ENCODE peak calls at places on chromosomes 4 and X, in eight cellular contexts. R, I, V, J, C, P, S and T are unnamed samples.

GRCh38 chr4:119010909-119011606 is 122.4 kb downstream of the SYNPO2 start:
- DNase-seq in J (no peak), P (no peak), V (no peak), R (no peak), C (peak; percentile 55), S (no peak), I (no peak), T (no peak)

GRCh38 chrX:150475466-150475865 is 93.0 kb upstream of the MTM1 start:
- DNase-seq in P (no peak), J (no peak), V (no peak), S (no peak), C (no peak), R (no peak), I (peak; percentile 15), T (no peak)

GRCh38 chrX:114344756-114345155 is 239.1 kb upstream of the HTR2C start:
- DNase-seq in C (no peak), S (peak; percentile 12), R (no peak), P (no peak), J (no peak), I (no peak), V (no peak), T (no peak)

GRCh38 chr4:163922302-163922701 is 427.8 kb downstream of the TMA16 start:
- DNase-seq in S (no peak), R (no peak), J (no peak), I (no peak), V (no peak), C (no peak), P (no peak), T (no peak)

GRCh38 chrX:109384569-109385174 is 97.2 kb downstream of the GUCY2F start:
- DNase-seq in V (no peak), C (no peak), I (no peak), P (no peak), R (no peak), J (peak; percentile 19), S (peak; percentile 5), T (no peak)

GRCh38 chrX:42242044-42242443 is 318.7 kb upstream of the CASK start:
- DNase-seq in S (no peak), V (no peak), I (no peak), C (no peak), J (no peak), P (no peak), R (no peak), T (no peak)

GRCh38 chr4:114005569-114006442 is 26.4 kb upstream of the ARSJ start:
- DNase-seq in C (no peak), P (peak; percentile 30), R (no peak), S (peak; percentile 81), V (no peak), I (no peak), J (no peak), T (no peak)

GRCh38 chr4:183658362-183659028 is 490 bp downstream of the RWDD4 start:
- DNase-seq in J (peak; percentile 64), V (no peak), I (peak; percentile 34), R (peak; percentile 27), S (no peak), C (no peak), P (no peak), T (peak; percentile 37)

GRCh38 chr4:166014411-166014810 is 141.4 kb downstream of the TLL1 start:
- DNase-seq in V (no peak), J (no peak), S (no peak), P (no peak), R (peak; percentile 34), I (no peak), C (no peak), T (no peak)

GRCh38 chr4:122480023-122480422 is 23.5 kb upstream of the IL2 start:
- DNase-seq in C (no peak), P (peak; percentile 1), R (no peak), V (no peak), I (no peak), J (no peak), S (peak; percentile 34), T (no peak)

GRCh38 chr4:10054571-10055041 is 33.3 kb upstream of the SLC2A9 start:
- DNase-seq in J (no peak), R (no peak), S (no peak), V (no peak), P (no peak), C (no peak), I (no peak), T (no peak)

GRCh38 chrX:20061869-20062254 is 54.8 kb downstream of the MAP7D2 start:
- DNase-seq in S (peak; percentile 49), C (no peak), J (no peak), R (no peak), V (no peak), I (no peak), P (no peak), T (no peak)

GRCh38 chr4:82138376-82138775 is 235.4 kb downstream of the HNRNPD start:
- DNase-seq in V (no peak), R (no peak), I (no peak), J (no peak), C (no peak), S (no peak), P (no peak), T (no peak)

GRCh38 chrX:22357621-22358020 is 84.9 kb downstream of the CBLL2 start:
- DNase-seq in J (no peak), S (no peak), C (no peak), I (no peak), V (no peak), P (no peak), R (no peak), T (no peak)

DNA sequence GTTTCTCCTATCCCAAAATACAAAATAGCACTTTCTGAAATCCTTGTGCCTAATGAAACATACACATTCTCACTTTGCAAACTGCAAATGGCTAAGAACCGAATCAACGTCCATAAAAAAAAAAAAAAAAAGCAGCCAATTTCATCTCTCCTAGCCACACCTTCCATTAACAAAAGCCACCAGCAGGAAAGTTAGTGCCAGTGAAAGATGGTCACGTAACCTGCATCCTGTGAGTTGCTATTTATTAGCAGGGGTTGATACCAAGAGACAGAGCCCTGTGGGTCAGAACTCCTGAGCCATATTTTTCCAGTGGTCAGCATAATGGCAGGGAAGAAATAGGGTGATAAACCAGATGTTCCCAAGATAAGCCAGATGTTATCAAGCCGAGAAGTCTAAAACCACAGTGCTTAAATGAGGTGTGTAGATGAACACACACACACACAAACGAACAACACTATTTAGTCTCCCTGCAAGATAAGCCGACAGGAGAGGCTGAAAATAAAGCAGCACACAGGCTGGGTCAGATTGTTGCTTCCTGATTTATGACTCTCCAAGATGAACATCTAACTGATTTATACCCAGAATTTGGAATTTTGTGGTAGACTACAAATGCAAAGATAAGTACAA is 11.5 kb downstream of the PPARGC1A start:
- DNase-seq in I (no peak), C (no peak), S (no peak), V (no peak), P (no peak), J (no peak), R (no peak), T (no peak)
- H3K4me3 ChIP-seq in I (no peak overlapping the region), C (no peak overlapping the region), S (no peak overlapping the region), V (no peak overlapping the region), P (no peak overlapping the region), J (no peak overlapping the region), R (no peak overlapping the region), T (no peak overlapping the region)

DNA sequence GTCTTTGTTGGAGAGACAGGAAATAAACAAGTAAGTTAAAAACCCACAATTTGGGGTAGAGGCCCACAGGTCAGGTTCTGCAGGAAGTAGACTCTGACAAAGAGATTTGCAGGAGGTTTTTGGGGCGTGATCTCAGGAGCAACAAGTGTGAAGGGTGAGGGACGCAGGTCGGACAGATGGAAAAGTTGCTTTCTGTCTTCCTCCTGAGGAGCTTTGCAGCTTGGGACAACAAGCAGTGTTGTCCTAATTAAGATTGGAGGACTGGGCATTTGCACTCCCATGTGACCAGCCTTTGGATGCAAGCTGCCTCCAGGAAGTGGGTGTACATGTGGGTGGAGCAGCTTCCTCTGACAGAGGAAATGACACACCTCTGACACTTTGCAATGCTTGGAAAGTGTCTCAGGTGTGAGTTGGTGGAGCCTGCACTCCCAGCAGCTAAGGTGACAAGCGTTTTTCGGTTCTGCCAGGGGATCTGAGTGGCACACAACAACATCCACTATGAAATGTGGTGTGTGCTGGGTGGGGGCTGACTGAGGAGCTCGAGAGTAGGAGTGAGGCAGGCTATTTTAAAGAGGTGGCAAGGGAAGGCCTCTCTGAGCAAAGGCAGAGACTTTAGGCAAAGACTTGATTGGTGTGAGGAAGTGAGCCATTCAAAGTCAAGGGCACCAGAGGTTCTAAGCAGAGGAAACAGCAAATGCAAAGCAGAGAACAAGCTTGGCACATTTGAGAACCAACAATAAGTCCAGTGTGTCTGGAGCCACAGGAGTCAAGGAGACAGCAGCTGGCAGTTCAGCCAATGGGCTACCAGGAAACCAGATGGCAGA is 339.8 kb upstream of the GATB start:
- DNase-seq in V (no peak), C (no peak), P (no peak), S (no peak), R (peak; percentile 43), I (no peak), J (no peak), T (no peak)
- H3K4me3 ChIP-seq in V (no peak overlapping the region), C (no peak overlapping the region), P (no peak overlapping the region), S (no peak overlapping the region), R (no peak overlapping the region), I (no peak overlapping the region), J (no peak overlapping the region), T (no peak overlapping the region)

GRCh38 chrX:120014354-120015129 is 62.9 kb downstream of the RHOXF2B start:
- DNase-seq in S (no peak), I (no peak), V (no peak), J (no peak), C (no peak), R (no peak), P (no peak), T (no peak)
- H3K4me3 ChIP-seq in S (no peak overlapping the region), I (no peak overlapping the region), V (peak overlapping the region; percentile 20), J (no peak overlapping the region), C (no peak overlapping the region), R (no peak overlapping the region), P (no peak overlapping the region), T (peak overlapping the region; percentile 29)

GRCh38 chrX:107773206-107773605 is 2.4 kb downstream of the TSC22D3 start:
- DNase-seq in R (no peak), V (no peak), S (no peak), P (no peak), J (no peak), C (no peak), I (no peak), T (peak; percentile 37)

GRCh38 chrX:107775734-107776511 is at the start of gene TSC22D3:
- DNase-seq in P (no peak), C (peak; percentile 83), S (no peak), R (peak; percentile 61), J (peak; percentile 70), I (peak; percentile 74), V (peak; percentile 91), T (peak; percentile 92)

GRCh38 chrX:107776649-107777535 is 641 bp upstream of the NCBP2L start:
- DNase-seq in S (peak; percentile 81), I (peak; percentile 80), V (peak; percentile 78), C (peak; percentile 85), P (peak; percentile 62), J (peak; percentile 77), R (peak; percentile 82), T (peak; percentile 82)

GRCh38 chrX:107775000-107775733 is 420 bp downstream of the TSC22D3 start:
- DNase-seq in I (no peak), P (no peak), C (no peak), J (peak; percentile 36), V (peak; percentile 74), S (no peak), R (peak; percentile 9), T (no peak)

GRCh38 chrX:107773906-107774435 is 1.6 kb downstream of the TSC22D3 start:
- DNase-seq in I (no peak), V (no peak), J (no peak), R (no peak), S (no peak), C (no peak), P (no peak), T (no peak)
- H3K4me3 ChIP-seq in I (peak overlapping the region; percentile 59), V (peak overlapping the region; percentile 31), J (peak overlapping the region; percentile 59), R (no peak overlapping the region), S (no peak overlapping the region), C (no peak overlapping the region), P (no peak overlapping the region), T (no peak overlapping the region)

GRCh38 chrX:132025085-132025484 is 2.0 kb downstream of the STK26 start:
- DNase-seq in J (no peak), R (no peak), S (no peak), V (no peak), I (no peak), C (no peak), P (no peak), T (no peak)
- H3K4me3 ChIP-seq in J (peak overlapping the region; percentile 12), R (no peak overlapping the region), S (no peak overlapping the region), V (no peak overlapping the region), I (peak overlapping the region; percentile 57), C (no peak overlapping the region), P (no peak overlapping the region), T (no peak overlapping the region)